ENCODE peak calls at places on chromosomes 11 and 22, in six cellular contexts. V is stomach; B is activated CD8-positive, alpha-beta T cell treated with anti-CD3 and anti-CD28 coated beads for 36 hours; L is AG04450; X is fibroblast of pulmonary artery; C is foreskin fibroblast. M is an unnamed sample.
A peak's percentile ranks its signal among the peaks of the same experiment; 100 is the strongest.

GRCh38 chr22:29302681-29303465 is 3.6 kb upstream of the GAS2L1 start:
- DNase-seq in V (peak; percentile 64), B (no peak), L (no peak), X (no peak), C (no peak), M (no peak)

GRCh38 chr11:115926090-115926489 is 421.9 kb upstream of the CADM1 start:
- DNase-seq in V (no peak), B (no peak), L (no peak), X (no peak), C (no peak), M (no peak)

GRCh38 chr11:96328395-96329010 is 14.5 kb downstream of the MAML2 start:
- DNase-seq in V (no peak), B (no peak), L (no peak), X (no peak), C (no peak), M (no peak)

GRCh38 chr11:18137186-18137800 is 4.9 kb downstream of the MRGPRX3 start:
- DNase-seq in V (no peak), B (no peak), L (no peak), X (no peak), C (no peak), M (no peak)

GRCh38 chr11:88306785-88307184 is 30.8 kb downstream of the CTSC start:
- DNase-seq in V (no peak), B (no peak), L (no peak), X (no peak), C (no peak), M (no peak)

GRCh38 chr22:17774206-17774927 is at the start of gene BID:
- DNase-seq in V (peak; percentile 60), B (peak; percentile 45), L (no peak), X (no peak), C (peak; percentile 66), M (no peak)

GRCh38 chr11:88421530-88421929 is 84.0 kb upstream of the CTSC start:
- DNase-seq in V (no peak), B (peak; percentile 76), L (no peak), X (peak; percentile 71), C (peak; percentile 29), M (no peak)

GRCh38 chr11:65853249-65853979 is 4.6 kb downstream of the CFL1 start:
- DNase-seq in V (no peak), B (no peak), L (no peak), X (no peak), C (no peak), M (no peak)

GRCh38 chr22:48968201-48968959 is 859.3 kb downstream of the BRD1 start:
- DNase-seq in V (peak; percentile 26), B (peak; percentile 36), L (no peak), X (no peak), C (no peak), M (no peak)

GRCh38 chr11:123301696-123302400 is 106.8 kb upstream of the CLMP start:
- DNase-seq in V (peak; percentile 63), B (peak; percentile 80), L (no peak), X (peak; percentile 39), C (peak; percentile 73), M (peak; percentile 53)

GRCh38 chr22:32558681-32559355 is 84.2 kb downstream of the FBXO7 start:
- DNase-seq in V (peak; percentile 46), B (peak; percentile 8), L (peak; percentile 37), X (peak; percentile 24), C (peak; percentile 91), M (no peak)

GRCh38 chr11:110909331-110909730 is 197.1 kb upstream of the ARHGAP20 start:
- DNase-seq in V (no peak), B (no peak), L (no peak), X (no peak), C (no peak), M (no peak)

GRCh38 chr11:94500181-94500580 is 6.4 kb downstream of the ANKRD49 start:
- DNase-seq in V (no peak), B (no peak), L (no peak), X (no peak), C (no peak), M (no peak)

GRCh38 chr11:65559951-65560537 is 1.9 kb upstream of the LTBP3 start:
- DNase-seq in V (no peak), B (no peak), L (no peak), X (peak; percentile 62), C (peak; percentile 62), M (no peak)

GRCh38 chr11:63802637-63803414 is 10.4 kb upstream of the SPINDOC start:
- DNase-seq in V (no peak), B (no peak), L (no peak), X (peak; percentile 72), C (peak; percentile 69), M (no peak)

GRCh38 chr11:131916633-131917032 is 546.2 kb downstream of the NTM start:
- DNase-seq in V (no peak), B (no peak), L (no peak), X (no peak), C (peak; percentile 40), M (no peak)

GRCh38 chr11:130299978-130300377 is 14.7 kb downstream of the ZBTB44 start:
- DNase-seq in V (no peak), B (no peak), L (no peak), X (no peak), C (no peak), M (no peak)

GRCh38 chr11:91907225-91907624 is 317.4 kb upstream of the FAT3 start:
- DNase-seq in V (no peak), B (no peak), L (no peak), X (no peak), C (no peak), M (no peak)

GRCh38 chr11:132054822-132055221 is 684.4 kb downstream of the NTM start:
- DNase-seq in V (no peak), B (no peak), L (peak; percentile 61), X (peak; percentile 79), C (peak; percentile 92), M (no peak)

GRCh38 chr11:41250408-41250807 is 209.0 kb downstream of the LRRC4C start:
- DNase-seq in V (no peak), B (no peak), L (no peak), X (no peak), C (no peak), M (no peak)

GRCh38 chr11:45852712-45853101 is 5.4 kb downstream of the CRY2 start:
- DNase-seq in V (no peak), B (no peak), L (no peak), X (no peak), C (no peak), M (no peak)

GRCh38 chr11:7575841-7576451 is 62.1 kb downstream of the PPFIBP2 start:
- DNase-seq in V (peak; percentile 74), B (peak; percentile 25), L (no peak), X (no peak), C (peak; percentile 64), M (no peak)

GRCh38 chr11:82906931-82907330 is 5.4 kb downstream of the DDIAS start:
- DNase-seq in V (no peak), B (no peak), L (no peak), X (no peak), C (no peak), M (no peak)

GRCh38 chr11:34502949-34503348 is 10.6 kb downstream of the ELF5 start:
- DNase-seq in V (no peak), B (no peak), L (no peak), X (no peak), C (peak; percentile 21), M (no peak)

GRCh38 chr11:1285316-1285744 is 24.1 kb downstream of the TOLLIP start:
- DNase-seq in V (no peak), B (no peak), L (no peak), X (no peak), C (no peak), M (no peak)

DNA sequence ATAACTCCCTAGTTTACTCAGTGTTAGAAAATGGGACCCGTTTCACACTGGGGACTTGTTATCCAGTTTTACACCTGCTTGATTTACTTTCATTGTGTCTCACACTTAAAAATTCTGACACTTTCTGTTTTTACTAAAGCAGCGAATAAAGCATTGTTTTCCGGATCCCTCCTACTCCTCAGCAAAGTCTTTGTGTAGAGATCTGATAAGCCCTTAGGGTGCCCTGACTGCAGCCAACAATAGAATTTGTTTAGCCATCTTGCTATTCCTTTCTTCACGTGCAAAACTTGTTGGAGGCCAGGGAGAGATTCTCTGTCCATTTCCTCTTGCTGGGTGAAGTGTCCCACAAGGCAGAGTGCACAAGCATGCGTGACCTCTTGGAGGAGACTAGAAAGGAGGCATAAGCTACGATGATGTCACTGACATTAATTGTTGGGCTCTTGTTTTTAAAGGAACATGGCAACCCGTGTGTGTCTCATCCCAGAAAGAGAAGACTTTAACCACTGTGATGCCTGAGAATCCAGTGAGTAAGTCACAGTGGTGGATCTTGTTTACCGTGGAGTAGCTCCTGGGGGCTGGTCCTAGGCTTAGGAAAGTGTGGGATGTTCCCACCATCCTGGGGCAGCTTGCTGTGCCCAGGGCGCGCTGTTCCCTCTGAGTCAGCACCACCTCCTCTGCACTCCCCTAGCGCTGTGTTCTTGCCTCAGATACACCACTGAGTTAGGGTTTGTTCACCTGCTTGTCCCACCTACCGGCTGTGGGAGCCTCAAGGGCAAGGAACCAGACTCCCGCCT is 27.7 kb downstream of the MICAL2 start:
- DNase-seq in V (no peak), B (no peak), L (peak; percentile 83), X (peak; percentile 93), C (peak; percentile 87), M (no peak)
- TF ChIP-seq CTCF in V (no peak), B (no peak), L (no peak), X (no peak), C (no peak), M (no peak)

DNA sequence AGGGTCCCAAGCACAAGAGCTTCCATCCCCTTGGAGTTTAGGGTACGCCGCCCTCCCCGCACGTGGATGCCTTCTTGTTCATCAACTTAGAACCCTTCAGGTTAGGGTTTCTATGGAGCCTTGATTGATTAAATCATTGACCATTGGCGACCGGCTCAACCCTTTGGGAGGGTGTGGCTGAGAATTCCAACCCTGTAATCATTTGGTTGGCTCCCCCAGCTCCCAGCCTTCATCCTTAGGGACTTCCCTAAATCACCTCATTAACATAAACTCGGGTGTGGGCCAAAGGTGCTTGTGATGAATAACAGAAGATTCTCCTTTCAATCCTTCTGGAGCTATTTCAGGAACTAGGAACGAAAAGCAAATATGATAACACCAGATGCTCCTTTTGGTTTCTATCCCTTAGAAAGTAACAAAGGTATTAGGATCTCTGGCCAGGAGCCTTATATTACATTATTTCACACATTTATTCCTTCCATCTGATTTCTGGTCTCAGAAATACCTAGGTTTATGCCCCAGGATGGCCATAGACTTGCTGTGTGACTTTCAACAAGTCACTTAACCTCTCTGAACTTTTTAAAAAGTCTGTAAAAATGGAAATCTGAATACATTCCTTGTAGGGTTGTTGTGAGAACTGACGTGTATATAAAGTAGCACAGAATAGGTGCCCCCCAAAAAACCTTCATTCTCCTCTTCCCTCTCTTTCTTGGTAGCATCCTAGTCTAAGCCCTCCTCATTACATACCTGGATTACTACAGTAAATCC is 26.8 kb downstream of the MCHR1 start:
- DNase-seq in V (no peak), B (no peak), L (no peak), X (no peak), C (no peak), M (no peak)
- TF ChIP-seq CTCF in V (no peak), B (no peak), L (no peak), X (no peak), C (no peak), M (no peak)

GRCh38 chr22:50503475-50504145 is 3.9 kb downstream of the LMF2 start:
- DNase-seq in V (no peak), B (peak; percentile 50), L (no peak), X (no peak), C (no peak), M (no peak)
- TF ChIP-seq CTCF in V (no peak), B (no peak), L (no peak), X (no peak), C (no peak), M (no peak)

GRCh38 chr11:11163669-11164377 is 189.2 kb downstream of the CSNK2A3 start:
- DNase-seq in V (no peak), B (no peak), L (no peak), X (no peak), C (no peak), M (no peak)

GRCh38 chr11:11167806-11168205 is 185.2 kb downstream of the CSNK2A3 start:
- DNase-seq in V (no peak), B (no peak), L (no peak), X (no peak), C (no peak), M (no peak)

GRCh38 chr11:11163256-11163655 is 189.8 kb downstream of the CSNK2A3 start:
- DNase-seq in V (no peak), B (no peak), L (no peak), X (peak; percentile 3), C (peak; percentile 42), M (no peak)
- TF ChIP-seq CTCF in V (no peak), B (no peak), L (peak; percentile 24), X (peak; percentile 12), C (no peak), M (no peak)